ENCODE peak calls at places on chromosomes 11 and 22, in five cellular contexts. M is lower lobe of right lung, R is caudate nucleus, J is GM23338, W is RWPE2. Q is an unnamed sample.
A peak's percentile ranks its signal among the peaks of the same experiment; 100 is the strongest.

GRCh38 chr22:47102648-47103047 is 340.2 kb downstream of the TBC1D22A start:
- DNase-seq in M (no peak), R (no peak), J (peak; percentile 93), W (no peak), Q (no peak)

GRCh38 chr22:32634424-32634981 is 159.9 kb downstream of the FBXO7 start:
- DNase-seq in M (no peak), R (no peak), J (no peak), W (no peak), Q (no peak)

GRCh38 chr11:70568504-70569172 is 170.3 kb downstream of the CTTN start:
- DNase-seq in M (peak; percentile 57), R (peak; percentile 22), J (peak; percentile 74), W (peak; percentile 40), Q (peak; percentile 23)

GRCh38 chr11:104254347-104254746 is 90.4 kb upstream of the PDGFD start:
- DNase-seq in M (no peak), R (no peak), J (peak; percentile 92), W (no peak), Q (peak; percentile 43)

GRCh38 chr22:17633998-17634323 is 4.6 kb upstream of the BCL2L13 start:
- DNase-seq in M (no peak), R (no peak), J (no peak), W (no peak), Q (no peak)

GRCh38 chr11:130606781-130607511 is 158.5 kb downstream of the ADAMTS15 start:
- DNase-seq in M (no peak), R (no peak), J (no peak), W (no peak), Q (no peak)

GRCh38 chr11:2574553-2575535 is 125.0 kb downstream of the KCNQ1OT1 start:
- DNase-seq in M (peak; percentile 44), R (peak; percentile 11), J (no peak), W (peak; percentile 45), Q (no peak)

GRCh38 chr11:17686185-17686980 is 33.0 kb upstream of the MYOD1 start:
- DNase-seq in M (no peak), R (no peak), J (no peak), W (no peak), Q (no peak)

GRCh38 chr11:116930177-116930576 is 92.8 kb upstream of the APOA1 start:
- DNase-seq in M (no peak), R (no peak), J (peak; percentile 39), W (no peak), Q (peak; percentile 20)

GRCh38 chr22:30649430-30650007 is 13.9 kb downstream of the SLC35E4 start:
- DNase-seq in M (no peak), R (no peak), J (no peak), W (no peak), Q (peak; percentile 63)

GRCh38 chr11:11570823-11571222 is 51.0 kb downstream of the GALNT18 start:
- DNase-seq in M (no peak), R (no peak), J (no peak), W (peak; percentile 10), Q (no peak)

GRCh38 chr11:83044958-83045712 is 26.6 kb downstream of the RAB30 start:
- DNase-seq in M (no peak), R (no peak), J (peak; percentile 25), W (no peak), Q (peak; percentile 91)

GRCh38 chr11:1564535-1565172 is 7.4 kb downstream of the DUSP8 start:
- DNase-seq in M (no peak), R (no peak), J (peak; percentile 84), W (no peak), Q (peak; percentile 87)

GRCh38 chr11:10118830-10119229 is 175.2 kb downstream of the SBF2 start:
- DNase-seq in M (no peak), R (no peak), J (no peak), W (no peak), Q (no peak)

GRCh38 chr11:77201370-77201769 is 73.3 kb downstream of the MYO7A start:
- DNase-seq in M (peak; percentile 25), R (no peak), J (no peak), W (peak; percentile 39), Q (no peak)

GRCh38 chr11:62535802-62536201 is 10.8 kb downstream of the AHNAK start:
- DNase-seq in M (no peak), R (no peak), J (no peak), W (no peak), Q (no peak)

GRCh38 chr22:32950366-32950765 is 107.8 kb downstream of the SYN3 start:
- DNase-seq in M (no peak), R (no peak), J (no peak), W (no peak), Q (no peak)

DNA sequence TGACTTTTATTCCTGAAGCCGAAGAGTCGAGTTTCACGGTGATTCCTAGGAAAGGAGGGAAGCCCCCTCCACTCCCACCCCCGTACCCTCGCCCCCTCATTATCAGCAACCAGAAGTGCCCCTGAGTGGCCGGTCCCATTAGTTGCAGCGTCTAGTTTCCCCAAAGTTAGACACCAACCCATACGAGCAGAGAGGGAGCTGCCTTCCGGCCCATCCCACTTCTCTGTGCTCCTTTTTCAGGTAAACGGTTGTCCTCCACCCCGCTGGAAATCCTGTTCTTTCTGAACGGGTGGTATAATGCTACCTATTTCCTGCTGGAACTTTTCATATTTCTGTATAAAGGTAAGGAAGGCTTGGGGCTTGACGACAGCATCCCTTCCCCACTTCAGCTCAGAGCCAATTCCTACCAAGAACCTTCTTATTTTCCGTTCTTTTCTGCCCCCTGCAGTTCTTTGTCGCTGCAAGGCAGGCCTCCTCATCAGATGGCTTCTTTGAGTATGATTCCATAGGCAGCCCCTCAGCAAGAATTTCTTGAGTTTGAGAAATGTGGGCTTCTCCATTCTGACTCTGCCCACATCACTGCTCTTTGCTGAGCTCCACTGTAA is 706 bp downstream of the TMEM216 start:
- DNase-seq in M (no peak), R (no peak), J (peak; percentile 43), W (no peak), Q (no peak)
- H3K27ac ChIP-seq in M (peak overlapping the region; percentile 86), R (peak overlapping the region; percentile 82), J (peak overlapping the region; percentile 70), W (peak overlapping the region; percentile 68), Q (no peak overlapping the region)

GRCh38 chr11:131746201-131746600 is 375.8 kb downstream of the NTM start:
- DNase-seq in M (no peak), R (no peak), J (no peak), W (no peak), Q (no peak)
- H3K27ac ChIP-seq in M (no peak overlapping the region), R (no peak overlapping the region), J (no peak overlapping the region), W (no peak overlapping the region), Q (peak overlapping the region; percentile 96)

GRCh38 chr22:50305393-50305657 is 2.1 kb downstream of the PLXNB2 start:
- DNase-seq in M (no peak), R (no peak), J (no peak), W (no peak), Q (no peak)
- H3K27ac ChIP-seq in M (peak overlapping the region; percentile 93), R (peak overlapping the region; percentile 85), J (no peak overlapping the region), W (peak overlapping the region; percentile 99), Q (peak overlapping the region; percentile 65)

GRCh38 chr22:38257650-38258246 is 15.1 kb downstream of the TMEM184B start:
- DNase-seq in M (no peak), R (no peak), J (peak; percentile 45), W (no peak), Q (no peak)
- H3K27ac ChIP-seq in M (peak overlapping the region; percentile 80), R (peak overlapping the region; percentile 70), J (peak overlapping the region; percentile 62), W (no peak overlapping the region), Q (peak overlapping the region; percentile 60)

GRCh38 chr22:49676230-49676629 is 151.4 kb downstream of the BRD1 start:
- DNase-seq in M (no peak), R (no peak), J (no peak), W (no peak), Q (no peak)
- H3K27ac ChIP-seq in M (no peak overlapping the region), R (no peak overlapping the region), J (no peak overlapping the region), W (no peak overlapping the region), Q (no peak overlapping the region)